ENCODE peak calls at places on chromosomes 5 and 9, in six cellular contexts. E is colonic mucosa, C is astrocyte of the spinal cord, F is lung, B is ovary, L is A549. O is an unnamed sample.

GRCh38 chr5:66538126-66538525 is 58.1 kb upstream of the MAST4 start:
- DNase-seq in E (no peak), C (no peak), F (no peak), B (no peak), L (no peak), O (no peak)

GRCh38 chr5:127909078-127909477 is 174.5 kb upstream of the SLC12A2 start:
- DNase-seq in E (peak), C (peak), F (no peak), B (no peak), L (peak), O (no peak)

GRCh38 chr9:97438666-97439065 is 26.8 kb downstream of the TDRD7 start:
- DNase-seq in E (no peak), C (no peak), F (no peak), B (no peak), L (no peak), O (no peak)

GRCh38 chr9:109248133-109248581 is 72.7 kb downstream of the EPB41L4B start:
- DNase-seq in E (no peak), C (no peak), F (no peak), B (no peak), L (peak), O (no peak)

GRCh38 chr5:33309780-33310345 is 130.9 kb upstream of the TARS1 start:
- DNase-seq in E (no peak), C (no peak), F (no peak), B (no peak), L (no peak), O (no peak)

GRCh38 chr5:2353211-2353610 is 398.3 kb downstream of the IRX2 start:
- DNase-seq in E (no peak), C (no peak), F (no peak), B (no peak), L (no peak), O (no peak)

GRCh38 chr5:54603372-54603771 is 85.8 kb downstream of the SNX18 start:
- DNase-seq in E (no peak), C (no peak), F (no peak), B (no peak), L (no peak), O (no peak)

GRCh38 chr5:123670981-123671557 is 159.1 kb downstream of the CSNK1G3 start:
- DNase-seq in E (peak), C (peak), F (peak), B (peak), L (peak), O (peak)

GRCh38 chr5:1538276-1538675 is 14.5 kb upstream of the LPCAT1 start:
- DNase-seq in E (no peak), C (no peak), F (peak), B (peak), L (no peak), O (no peak)

GRCh38 chr5:141326088-141326854 is 4.0 kb upstream of the PCDHGA1 start:
- DNase-seq in E (peak), C (peak), F (no peak), B (peak), L (peak), O (peak)

GRCh38 chr5:72480836-72481235 is 26.4 kb downstream of the ZNF366 start:
- DNase-seq in E (no peak), C (no peak), F (no peak), B (no peak), L (no peak), O (no peak)

GRCh38 chr5:73529081-73529480 is 30.8 kb downstream of the BTF3 start:
- DNase-seq in E (no peak), C (no peak), F (no peak), B (no peak), L (no peak), O (no peak)

GRCh38 chr5:94928891-94929290 is 310.4 kb downstream of the SLF1 start:
- DNase-seq in E (no peak), C (peak), F (no peak), B (no peak), L (no peak), O (no peak)

GRCh38 chr5:31854181-31854624 is 215.3 kb downstream of the PDZD2 start:
- DNase-seq in E (no peak), C (peak), F (peak), B (peak), L (no peak), O (peak)

GRCh38 chr9:27383524-27383923 is 86.6 kb upstream of the EQTN start:
- DNase-seq in E (no peak), C (no peak), F (no peak), B (no peak), L (no peak), O (no peak)

GRCh38 chr5:180296778-180297177 is 4.9 kb upstream of the MAPK9 start:
- DNase-seq in E (no peak), C (no peak), F (no peak), B (no peak), L (peak), O (no peak)

GRCh38 chr5:66666778-66667177 is 70.6 kb downstream of the MAST4 start:
- DNase-seq in E (peak), C (no peak), F (no peak), B (no peak), L (no peak), O (no peak)

GRCh38 chr5:172901012-172901780 is 58.0 kb upstream of the RPL26L1 start:
- DNase-seq in E (no peak), C (peak), F (no peak), B (peak), L (peak), O (peak)

GRCh38 chr5:78972654-78973428 is 12.3 kb downstream of the ARSB start:
- DNase-seq in E (peak), C (peak), F (no peak), B (peak), L (no peak), O (peak)

GRCh38 chr5:960551-960950 is 48.1 kb upstream of the NKD2 start:
- DNase-seq in E (no peak), C (no peak), F (no peak), B (no peak), L (no peak), O (no peak)

GRCh38 chr9:117733465-117733864 is 29.3 kb downstream of the TLR4 start:
- DNase-seq in E (peak), C (no peak), F (no peak), B (no peak), L (no peak), O (no peak)

GRCh38 chr5:11683666-11684065 is 220.6 kb downstream of the CTNND2 start:
- DNase-seq in E (peak), C (no peak), F (no peak), B (no peak), L (no peak), O (no peak)

GRCh38 chr5:171808951-171809350 is 23.3 kb downstream of the SMIM23 start:
- DNase-seq in E (no peak), C (peak), F (no peak), B (no peak), L (no peak), O (peak)

GRCh38 chr5:32223972-32224608 is 50.0 kb upstream of the GOLPH3 start:
- DNase-seq in E (no peak), C (peak), F (peak), B (no peak), L (peak), O (peak)

GRCh38 chr5:79486116-79486515 is 27.8 kb downstream of the HOMER1 start:
- DNase-seq in E (no peak), C (no peak), F (no peak), B (no peak), L (no peak), O (no peak)

GRCh38 chr5:116492776-116493175 is 81.8 kb downstream of the SEMA6A start:
- DNase-seq in E (no peak), C (no peak), F (no peak), B (no peak), L (no peak), O (no peak)

GRCh38 chr5:97534166-97534565 is 351.1 kb upstream of the RIOK2 start:
- DNase-seq in E (peak), C (peak), F (peak), B (no peak), L (peak), O (peak)

GRCh38 chr5:167294861-167295685 is 996.4 kb upstream of the WWC1 start:
- DNase-seq in E (peak), C (peak), F (no peak), B (no peak), L (peak), O (peak)
- H3K4me3 ChIP-seq in E (no peak), C (no peak), F (no peak), B (no peak), L (peak), O (peak)

GRCh38 chr5:160119905-160120266 is 636 bp upstream of the PWWP2A start:
- DNase-seq in E (no peak), C (no peak), F (no peak), B (no peak), L (no peak), O (no peak)
- TF ChIP-seq CTCF in E (peak), C (peak), F (no peak), B (no peak), L (no peak), O (peak)

GRCh38 chr5:154860765-154861164 is 2.3 kb downstream of the CNOT8 start:
- DNase-seq in E (no peak), C (no peak), F (no peak), B (no peak), L (no peak), O (no peak)
- H3K4me3 ChIP-seq in E (peak), C (no peak), F (no peak), B (no peak), L (no peak), O (peak)

GRCh38 chr9:86287013-86287412 is 4.7 kb upstream of the ISCA1 start:
- DNase-seq in E (no peak), C (peak), F (no peak), B (no peak), L (peak), O (no peak)
- TF ChIP-seq CTCF in E (no peak), C (peak), F (no peak), B (no peak), L (peak), O (peak)

DNA sequence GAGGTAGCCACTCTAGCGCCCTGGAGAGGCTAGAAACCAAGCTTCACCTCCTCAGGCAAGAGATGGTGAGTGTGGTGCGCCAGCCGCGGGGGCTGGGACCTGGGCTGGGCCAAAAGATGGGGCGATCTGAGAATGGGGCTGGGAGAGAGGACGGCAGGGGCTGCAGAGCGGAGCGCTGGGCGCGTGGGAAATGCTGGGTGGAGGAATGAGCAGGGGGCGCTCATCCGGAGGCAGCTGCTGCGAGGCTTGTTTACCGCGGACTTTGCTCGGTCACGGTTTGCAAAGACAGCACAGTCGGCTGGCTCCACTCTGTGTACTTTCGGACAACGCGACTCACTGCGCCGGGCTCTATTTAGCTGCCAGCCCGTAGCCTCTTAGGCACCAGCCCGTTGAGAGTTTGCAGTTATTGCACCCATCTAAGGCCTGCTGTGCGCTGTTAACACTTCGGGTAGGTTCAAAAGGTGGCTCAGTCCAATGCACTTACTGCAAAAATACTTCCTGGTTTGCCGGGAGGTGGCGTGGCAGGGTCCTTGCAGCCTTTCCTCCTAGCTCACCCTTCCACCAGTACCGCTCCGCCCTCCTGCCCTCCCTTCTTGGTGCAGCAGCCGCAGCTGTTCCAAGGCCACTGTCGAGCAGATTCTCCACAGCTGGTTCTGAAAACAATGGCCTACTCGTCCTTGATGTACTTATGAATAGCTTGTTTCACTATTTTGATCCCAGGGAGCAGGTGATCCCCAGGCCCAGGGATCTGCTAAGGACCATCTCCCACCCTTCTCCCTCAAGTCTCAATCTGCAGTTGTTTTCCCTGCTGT is 1.3 kb downstream of the LURAP1L start:
- DNase-seq in E (peak), C (peak), F (peak), B (peak), L (peak), O (peak)
- H3K4me3 ChIP-seq in E (peak), C (peak), F (peak), B (peak), L (peak), O (peak)

DNA sequence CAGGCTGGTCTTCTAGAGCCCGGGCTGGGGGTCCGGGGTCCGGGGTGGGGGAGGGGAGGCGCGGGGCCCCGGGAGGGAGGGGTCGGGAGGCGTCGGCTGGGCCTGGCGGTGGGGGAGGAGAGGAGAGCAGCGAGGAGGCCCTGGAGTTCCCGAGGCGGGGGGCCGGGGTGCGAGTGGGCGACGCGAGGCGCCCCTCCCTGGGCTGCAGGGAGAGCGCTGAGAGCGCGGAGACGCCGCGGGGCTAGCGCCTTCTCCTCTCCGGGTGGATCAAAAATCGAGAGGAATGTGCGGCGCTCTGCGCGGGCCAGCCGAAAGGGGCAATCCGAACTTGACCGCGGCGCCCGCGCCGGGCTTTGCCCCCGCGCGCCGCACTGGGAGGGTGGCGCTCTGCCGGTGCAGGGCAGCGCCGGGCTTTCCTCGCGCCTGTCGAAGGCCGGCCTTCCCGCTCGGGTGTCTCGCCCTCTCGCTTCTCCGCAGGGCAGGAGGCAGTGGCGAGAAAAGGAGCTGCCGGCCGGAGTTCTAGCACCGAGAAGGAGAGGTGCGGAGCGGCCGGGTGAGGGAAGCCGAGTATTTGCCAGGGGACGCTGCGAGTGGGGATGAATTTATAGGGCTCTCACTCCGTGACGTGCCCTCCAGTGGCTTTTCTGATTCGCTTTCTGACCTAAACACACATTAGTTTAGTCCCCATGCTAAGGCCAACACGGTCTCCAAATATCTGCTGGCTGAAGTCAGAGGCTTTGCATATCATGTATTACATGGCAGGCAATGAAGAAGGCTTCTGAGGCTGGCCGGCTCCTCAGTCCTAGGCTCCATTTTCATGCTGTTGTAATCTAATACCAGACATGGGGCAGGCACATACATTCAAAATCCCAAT is at the start of gene GDNF:
- DNase-seq in E (peak), C (peak), F (no peak), B (peak), L (peak), O (peak)
- TF ChIP-seq CTCF in E (no peak), C (peak), F (no peak), B (no peak), L (peak), O (peak)

DNA sequence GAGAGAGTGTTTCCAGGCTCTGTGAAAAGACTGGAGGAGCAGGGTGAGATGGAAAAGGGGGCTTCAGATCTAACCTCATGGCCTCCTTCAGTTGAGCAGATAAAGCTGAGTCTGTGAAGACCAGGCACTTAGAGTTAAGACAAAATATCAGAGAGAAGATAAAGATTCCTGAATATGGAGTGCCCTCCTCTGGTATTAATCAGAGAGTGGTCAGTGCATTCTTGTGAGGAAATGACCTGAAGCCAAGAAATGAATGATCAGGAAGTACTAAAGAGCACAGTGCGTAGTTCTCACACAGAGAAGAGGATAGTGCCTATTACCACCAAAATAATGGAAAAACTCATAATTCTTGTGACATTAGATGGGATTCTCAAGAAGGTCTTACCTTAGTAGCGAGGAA is 1417.0 kb upstream of the ACO1 start:
- DNase-seq in E (no peak), C (peak), F (no peak), B (no peak), L (peak), O (no peak)
- H3K4me3 ChIP-seq in E (no peak), C (no peak), F (no peak), B (no peak), L (no peak), O (no peak)

DNA sequence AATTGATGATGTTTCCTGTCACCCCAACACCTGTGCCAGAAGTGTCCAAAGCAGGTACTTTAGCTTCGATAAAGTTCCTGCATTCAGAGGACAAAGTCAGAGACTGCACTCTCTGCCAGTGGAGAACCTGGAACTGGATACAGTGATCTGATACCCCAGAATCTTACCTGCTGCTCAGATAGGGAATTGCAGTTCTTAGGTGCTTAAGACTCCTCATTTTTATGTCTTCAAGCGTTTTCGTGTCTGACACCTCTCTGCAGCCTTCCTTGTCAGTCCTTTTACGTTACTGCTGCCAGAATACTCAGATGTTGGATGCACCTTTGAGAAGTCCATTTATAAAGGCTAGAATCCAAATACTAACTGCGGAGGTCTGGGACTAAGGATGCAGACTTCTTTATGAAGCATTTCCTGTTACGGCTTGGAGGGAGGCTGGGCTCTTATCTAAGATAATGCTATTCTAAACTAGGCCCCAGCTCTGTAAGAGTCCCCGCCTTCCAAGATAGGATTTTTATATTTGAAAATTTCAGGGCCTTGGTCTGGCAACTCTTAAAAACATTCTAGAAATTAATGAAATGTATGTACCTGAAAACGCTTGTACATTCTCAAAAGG is 1.9 kb downstream of the ISOC1 start:
- DNase-seq in E (peak), C (no peak), F (no peak), B (no peak), L (peak), O (no peak)
- TF ChIP-seq CTCF in E (no peak), C (no peak), F (no peak), B (no peak), L (no peak), O (no peak)